ENCODE peak calls at places on chromosome 20, in four cellular contexts. R, B, W and Y are unnamed samples.

GRCh38 chr20:43840382-43841070 is 74.1 kb upstream of the TOX2 start:
- DNase-seq in R (peak; percentile 20), B (peak; percentile 71), W (no peak), Y (peak; percentile 57)

GRCh38 chr20:41783423-41784220 is 165.4 kb upstream of the CHD6 start:
- DNase-seq in R (no peak), B (no peak), W (peak; percentile 9), Y (no peak)

GRCh38 chr20:43383026-43383795 is 74.5 kb upstream of the SRSF6 start:
- DNase-seq in R (no peak), B (no peak), W (no peak), Y (no peak)

GRCh38 chr20:62364911-62365736 is 2.0 kb downstream of the LAMA5 start:
- DNase-seq in R (no peak), B (no peak), W (no peak), Y (no peak)

GRCh38 chr20:33394718-33395117 is 6.6 kb downstream of the CDK5RAP1 start:
- DNase-seq in R (no peak), B (no peak), W (no peak), Y (no peak)

GRCh38 chr20:60249436-60249835 is 291.2 kb downstream of the CDH26 start:
- DNase-seq in R (no peak), B (no peak), W (no peak), Y (no peak)

GRCh38 chr20:38117635-38118034 is 47.4 kb downstream of the TGM2 start:
- DNase-seq in R (no peak), B (no peak), W (no peak), Y (no peak)

GRCh38 chr20:35991142-35991771 is 22.9 kb downstream of the CNBD2 start:
- DNase-seq in R (peak; percentile 44), B (peak; percentile 49), W (no peak), Y (no peak)

GRCh38 chr20:2612073-2612472 is 40.4 kb upstream of the NOP56 start:
- DNase-seq in R (no peak), B (no peak), W (no peak), Y (no peak)

GRCh38 chr20:44576297-44576696 is 6.1 kb upstream of the PKIG start:
- DNase-seq in R (peak; percentile 59), B (no peak), W (no peak), Y (no peak)

GRCh38 chr20:62795023-62795761 is 1.1 kb upstream of the MRGBP start:
- DNase-seq in R (peak; percentile 65), B (peak; percentile 79), W (no peak), Y (peak; percentile 77)

GRCh38 chr20:32510601-32511357 is 74.4 kb downstream of the NOL4L start:
- DNase-seq in R (peak; percentile 73), B (no peak), W (no peak), Y (no peak)

GRCh38 chr20:44489223-44489622 is 13.5 kb downstream of the TTPAL start:
- DNase-seq in R (no peak), B (no peak), W (no peak), Y (no peak)

GRCh38 chr20:32886652-32887051 is 27.9 kb downstream of the EFCAB8 start:
- DNase-seq in R (no peak), B (no peak), W (no peak), Y (no peak)

GRCh38 chr20:3674995-3675900 is 6.6 kb downstream of the ADAM33 start:
- DNase-seq in R (no peak), B (no peak), W (no peak), Y (no peak)

GRCh38 chr20:46696791-46697279 is 7.6 kb upstream of the TP53RK start:
- DNase-seq in R (no peak), B (no peak), W (no peak), Y (no peak)

GRCh38 chr20:1633535-1633934 is 13.7 kb upstream of the SIRPB1 start:
- DNase-seq in R (peak; percentile 6), B (no peak), W (no peak), Y (no peak)

GRCh38 chr20:57399587-57400261 is 8.5 kb downstream of the RBM38 start:
- DNase-seq in R (no peak), B (no peak), W (peak; percentile 71), Y (no peak)

GRCh38 chr20:50561379-50562078 is 51.3 kb downstream of the PTPN1 start:
- DNase-seq in R (no peak), B (no peak), W (no peak), Y (no peak)

GRCh38 chr20:61397790-61398189 is 145.7 kb downstream of the CDH4 start:
- DNase-seq in R (no peak), B (no peak), W (no peak), Y (no peak)

GRCh38 chr20:43844778-43845614 is 69.7 kb upstream of the TOX2 start:
- DNase-seq in R (no peak), B (no peak), W (no peak), Y (peak; percentile 24)

GRCh38 chr20:44728835-44729342 is 13.7 kb downstream of the CCN5 start:
- DNase-seq in R (no peak), B (peak; percentile 88), W (no peak), Y (no peak)

GRCh38 chr20:1022871-1023270 is 20.8 kb upstream of the RSPO4 start:
- DNase-seq in R (no peak), B (no peak), W (no peak), Y (no peak)

GRCh38 chr20:22302039-22302438 is 282.3 kb downstream of the FOXA2 start:
- DNase-seq in R (no peak), B (no peak), W (no peak), Y (no peak)

GRCh38 chr20:57108218-57108617 is 158.2 kb downstream of the BMP7 start:
- DNase-seq in R (no peak), B (no peak), W (no peak), Y (no peak)

GRCh38 chr20:21161926-21162325 is 36.0 kb downstream of the KIZ start:
- DNase-seq in R (no peak), B (no peak), W (no peak), Y (no peak)

GRCh38 chr20:4100679-4101078 is 85.3 kb upstream of the RNF24 start:
- DNase-seq in R (no peak), B (no peak), W (no peak), Y (no peak)

GRCh38 chr20:401682-402495 is 6.2 kb upstream of the RBCK1 start:
- DNase-seq in R (no peak), B (no peak), W (no peak), Y (no peak)

GRCh38 chr20:33789109-33789857 is 21.9 kb upstream of the CHMP4B start:
- DNase-seq in R (no peak), B (peak; percentile 68), W (no peak), Y (no peak)

GRCh38 chr20:37209193-37209592 is 29.8 kb upstream of the MROH8 start:
- DNase-seq in R (no peak), B (no peak), W (no peak), Y (no peak)

GRCh38 chr20:10433623-10434466 is at the start of gene MKKS:
- DNase-seq in R (peak; percentile 67), B (peak; percentile 90), W (no peak), Y (peak; percentile 44)

GRCh38 chr20:51930775-51931174 is 128.5 kb upstream of the SALL4 start:
- DNase-seq in R (no peak), B (no peak), W (no peak), Y (no peak)

GRCh38 chr20:63702036-63702665 is 5.6 kb downstream of the ARFRP1 start:
- DNase-seq in R (no peak), B (peak; percentile 74), W (no peak), Y (no peak)

GRCh38 chr20:58481541-58482021 is 33.6 kb downstream of the APCDD1L start:
- DNase-seq in R (peak; percentile 84), B (no peak), W (no peak), Y (peak; percentile 96)
- TF ChIP-seq NRF1 in R (no peak), B (no peak), W (no peak), Y (no peak)

GRCh38 chr20:48721324-48722001 is 106.3 kb downstream of the PREX1 start:
- DNase-seq in R (no peak), B (no peak), W (no peak), Y (no peak)
- TF ChIP-seq NRF1 in R (no peak), B (no peak), W (no peak), Y (no peak)

GRCh38 chr20:7585126-7585679 is 355.1 kb downstream of the HAO1 start:
- DNase-seq in R (no peak), B (no peak), W (no peak), Y (no peak)

DNA sequence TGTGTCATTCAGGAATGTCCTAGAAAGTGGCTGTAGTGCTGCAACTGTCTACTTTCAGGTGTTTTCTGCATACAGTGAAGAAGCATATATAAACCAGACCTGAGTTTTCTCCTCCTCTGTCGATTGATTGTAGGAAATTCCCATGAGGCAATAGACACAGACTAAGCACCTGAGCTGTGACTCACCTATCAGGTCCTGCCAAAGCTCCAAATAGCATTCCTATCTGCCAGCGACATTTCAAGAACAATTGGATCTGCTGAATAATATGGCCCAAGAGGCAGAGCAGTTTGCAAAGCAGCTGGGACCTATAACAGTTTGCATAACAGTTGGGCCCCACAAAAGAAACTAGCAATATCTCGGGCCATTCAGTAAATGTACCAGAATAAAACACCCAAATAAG is 360.4 kb downstream of the HAO1 start:
- DNase-seq in R (no peak), B (no peak), W (no peak), Y (no peak)
- TF ChIP-seq NRF1 in R (no peak), B (no peak), W (no peak), Y (no peak)

GRCh38 chr20:53621482-53622246 is 28.0 kb upstream of the ZNF217 start:
- DNase-seq in R (peak; percentile 65), B (peak; percentile 65), W (peak; percentile 59), Y (no peak)
- TF ChIP-seq NRF1 in R (no peak), B (no peak), W (no peak), Y (no peak)

GRCh38 chr20:26209171-26209941 is 512.7 kb upstream of the ZNF337 start:
- DNase-seq in R (no peak), B (peak; percentile 14), W (no peak), Y (no peak)
- TF ChIP-seq NRF1 in R (no peak), B (no peak), W (no peak), Y (no peak)

GRCh38 chr20:39850236-39850635 is 838.8 kb downstream of the MAFB start:
- DNase-seq in R (no peak), B (no peak), W (no peak), Y (no peak)

GRCh38 chr20:39850821-39851330 is 838.2 kb downstream of the MAFB start:
- DNase-seq in R (no peak), B (no peak), W (no peak), Y (no peak)

GRCh38 chr20:39851459-39851858 is 837.6 kb downstream of the MAFB start:
- DNase-seq in R (no peak), B (no peak), W (no peak), Y (no peak)

GRCh38 chr20:39849664-39850063 is 839.4 kb downstream of the MAFB start:
- DNase-seq in R (no peak), B (peak; percentile 70), W (no peak), Y (no peak)

GRCh38 chr20:39849171-39849570 is 839.9 kb downstream of the MAFB start:
- DNase-seq in R (no peak), B (no peak), W (no peak), Y (no peak)
- TF ChIP-seq NRF1 in R (no peak), B (no peak), W (no peak), Y (no peak)